ENCODE peak calls at places on chromosomes 6 and 20, in seven cellular contexts. One of them, this sample, is unnamed.

GRCh38 chr20:50111120-50111828 is 1.7 kb downstream of the UBE2V1 start:
- DNase-seq in activated B cell treated with CpG ODN at 0.5 μM for 24 hours: no peak
- DNase-seq in cardiac muscle cell: no peak
- DNase-seq in WTC11: no peak
- DNase-seq in foreskin fibroblast: peak; percentile 81
- DNase-seq in B cell: no peak
- DNase-seq in bronchial epithelial cell: peak; percentile 79
- DNase-seq in this sample: no peak

GRCh38 chr6:127186889-127187288 is 68.4 kb downstream of the RSPO3 start:
- DNase-seq in cardiac muscle cell: peak; percentile 37
- DNase-seq in foreskin fibroblast: no peak
- DNase-seq in bronchial epithelial cell: peak; percentile 36
- DNase-seq in WTC11: peak; percentile 81
- DNase-seq in B cell: no peak
- DNase-seq in activated B cell treated with CpG ODN at 0.5 μM for 24 hours: peak; percentile 17
- DNase-seq in this sample: no peak

GRCh38 chr20:39885975-39886649 is 802.9 kb downstream of the MAFB start:
- DNase-seq in bronchial epithelial cell: peak; percentile 77
- DNase-seq in foreskin fibroblast: peak; percentile 88
- DNase-seq in B cell: no peak
- DNase-seq in WTC11: peak; percentile 72
- DNase-seq in activated B cell treated with CpG ODN at 0.5 μM for 24 hours: no peak
- DNase-seq in cardiac muscle cell: peak; percentile 63
- DNase-seq in this sample: no peak

GRCh38 chr6:161618816-161619454 is 345.1 kb upstream of the AGPAT4 start:
- DNase-seq in cardiac muscle cell: peak; percentile 59
- DNase-seq in foreskin fibroblast: peak; percentile 86
- DNase-seq in bronchial epithelial cell: peak; percentile 18
- DNase-seq in WTC11: peak; percentile 54
- DNase-seq in B cell: no peak
- DNase-seq in activated B cell treated with CpG ODN at 0.5 μM for 24 hours: no peak
- DNase-seq in this sample: no peak

GRCh38 chr6:5905431-5906339 is 101.0 kb downstream of the NRN1 start:
- DNase-seq in B cell: no peak
- DNase-seq in foreskin fibroblast: peak; percentile 81
- DNase-seq in bronchial epithelial cell: peak; percentile 51
- DNase-seq in WTC11: no peak
- DNase-seq in activated B cell treated with CpG ODN at 0.5 μM for 24 hours: no peak
- DNase-seq in cardiac muscle cell: no peak
- DNase-seq in this sample: no peak

GRCh38 chr20:64167676-64168075 is 3.4 kb downstream of the MYT1 start:
- DNase-seq in B cell: no peak
- DNase-seq in bronchial epithelial cell: no peak
- DNase-seq in WTC11: no peak
- DNase-seq in cardiac muscle cell: no peak
- DNase-seq in foreskin fibroblast: peak; percentile 10
- DNase-seq in activated B cell treated with CpG ODN at 0.5 μM for 24 hours: no peak
- DNase-seq in this sample: no peak

GRCh38 chr6:155340464-155341129 is 26.3 kb upstream of the TFB1M start:
- DNase-seq in cardiac muscle cell: no peak
- DNase-seq in B cell: no peak
- DNase-seq in WTC11: no peak
- DNase-seq in bronchial epithelial cell: peak; percentile 25
- DNase-seq in activated B cell treated with CpG ODN at 0.5 μM for 24 hours: no peak
- DNase-seq in foreskin fibroblast: peak; percentile 54
- DNase-seq in this sample: no peak

GRCh38 chr6:166542580-166542912 is 43.9 kb downstream of the RAMACL start:
- DNase-seq in foreskin fibroblast: no peak
- DNase-seq in activated B cell treated with CpG ODN at 0.5 μM for 24 hours: no peak
- DNase-seq in WTC11: peak; percentile 59
- DNase-seq in bronchial epithelial cell: peak; percentile 38
- DNase-seq in cardiac muscle cell: peak; percentile 7
- DNase-seq in B cell: no peak
- DNase-seq in this sample: no peak

GRCh38 chr6:111628117-111628866 is 22.6 kb upstream of the TRAF3IP2 start:
- DNase-seq in foreskin fibroblast: peak; percentile 81
- DNase-seq in activated B cell treated with CpG ODN at 0.5 μM for 24 hours: no peak
- DNase-seq in WTC11: no peak
- DNase-seq in bronchial epithelial cell: no peak
- DNase-seq in cardiac muscle cell: no peak
- DNase-seq in B cell: no peak
- DNase-seq in this sample: no peak

GRCh38 chr6:161168281-161168891 is 105.5 kb downstream of the AGPAT4 start:
- DNase-seq in foreskin fibroblast: peak; percentile 98
- DNase-seq in B cell: no peak
- DNase-seq in cardiac muscle cell: no peak
- DNase-seq in activated B cell treated with CpG ODN at 0.5 μM for 24 hours: no peak
- DNase-seq in bronchial epithelial cell: peak; percentile 98
- DNase-seq in WTC11: no peak
- DNase-seq in this sample: no peak

GRCh38 chr20:12941025-12941424 is 67.7 kb upstream of the SPTLC3 start:
- DNase-seq in cardiac muscle cell: no peak
- DNase-seq in WTC11: no peak
- DNase-seq in activated B cell treated with CpG ODN at 0.5 μM for 24 hours: no peak
- DNase-seq in bronchial epithelial cell: peak; percentile 89
- DNase-seq in B cell: no peak
- DNase-seq in foreskin fibroblast: peak; percentile 48
- DNase-seq in this sample: no peak

GRCh38 chr20:51385941-51386530 is 156.5 kb downstream of the NFATC2 start:
- DNase-seq in B cell: peak; percentile 56
- DNase-seq in bronchial epithelial cell: peak; percentile 31
- DNase-seq in WTC11: peak; percentile 53
- DNase-seq in foreskin fibroblast: peak; percentile 64
- DNase-seq in activated B cell treated with CpG ODN at 0.5 μM for 24 hours: no peak
- DNase-seq in cardiac muscle cell: peak; percentile 57
- DNase-seq in this sample: no peak

GRCh38 chr6:170505306-170505705 is 47.8 kb downstream of the PSMB1 start:
- DNase-seq in WTC11: no peak
- DNase-seq in activated B cell treated with CpG ODN at 0.5 μM for 24 hours: no peak
- DNase-seq in cardiac muscle cell: no peak
- DNase-seq in foreskin fibroblast: no peak
- DNase-seq in bronchial epithelial cell: no peak
- DNase-seq in B cell: no peak
- DNase-seq in this sample: no peak

GRCh38 chr6:129632081-129632758 is 77.8 kb downstream of the ARHGAP18 start:
- DNase-seq in foreskin fibroblast: no peak
- DNase-seq in activated B cell treated with CpG ODN at 0.5 μM for 24 hours: no peak
- DNase-seq in B cell: no peak
- DNase-seq in cardiac muscle cell: no peak
- DNase-seq in WTC11: no peak
- DNase-seq in bronchial epithelial cell: no peak
- DNase-seq in this sample: no peak

GRCh38 chr20:21266191-21266536 is 37.0 kb upstream of the XRN2 start:
- DNase-seq in activated B cell treated with CpG ODN at 0.5 μM for 24 hours: no peak
- DNase-seq in B cell: no peak
- DNase-seq in WTC11: no peak
- DNase-seq in cardiac muscle cell: no peak
- DNase-seq in foreskin fibroblast: no peak
- DNase-seq in bronchial epithelial cell: no peak
- DNase-seq in this sample: no peak

GRCh38 chr6:153167026-153167891 is 36.2 kb upstream of the RGS17 start:
- DNase-seq in bronchial epithelial cell: peak; percentile 92
- DNase-seq in foreskin fibroblast: peak; percentile 90
- DNase-seq in cardiac muscle cell: no peak
- DNase-seq in WTC11: no peak
- DNase-seq in B cell: no peak
- DNase-seq in activated B cell treated with CpG ODN at 0.5 μM for 24 hours: no peak
- DNase-seq in this sample: no peak

GRCh38 chr6:31727717-31728671 is 1.1 kb downstream of the DDAH2 start:
- DNase-seq in cardiac muscle cell: no peak
- DNase-seq in activated B cell treated with CpG ODN at 0.5 μM for 24 hours: no peak
- DNase-seq in B cell: peak; percentile 53
- DNase-seq in bronchial epithelial cell: no peak
- DNase-seq in WTC11: no peak
- DNase-seq in foreskin fibroblast: peak; percentile 35
- DNase-seq in this sample: no peak

GRCh38 chr20:35719717-35720116 is 20.5 kb downstream of the ROMO1 start:
- DNase-seq in activated B cell treated with CpG ODN at 0.5 μM for 24 hours: no peak
- DNase-seq in cardiac muscle cell: no peak
- DNase-seq in WTC11: no peak
- DNase-seq in foreskin fibroblast: no peak
- DNase-seq in B cell: no peak
- DNase-seq in bronchial epithelial cell: no peak
- DNase-seq in this sample: no peak

GRCh38 chr6:14930366-14930989 is 315.4 kb upstream of the JARID2 start:
- DNase-seq in activated B cell treated with CpG ODN at 0.5 μM for 24 hours: no peak
- DNase-seq in B cell: no peak
- DNase-seq in bronchial epithelial cell: peak; percentile 87
- DNase-seq in foreskin fibroblast: no peak
- DNase-seq in cardiac muscle cell: no peak
- DNase-seq in WTC11: no peak
- DNase-seq in this sample: no peak

GRCh38 chr6:27605401-27606342 is 132.8 kb upstream of the ZNF184 start:
- DNase-seq in bronchial epithelial cell: peak; percentile 71
- DNase-seq in activated B cell treated with CpG ODN at 0.5 μM for 24 hours: no peak
- DNase-seq in WTC11: peak; percentile 86
- DNase-seq in foreskin fibroblast: peak; percentile 79
- DNase-seq in cardiac muscle cell: peak; percentile 62
- DNase-seq in B cell: no peak
- DNase-seq in this sample: no peak

GRCh38 chr20:31594002-31594557 is 11.0 kb upstream of the ID1 start:
- DNase-seq in foreskin fibroblast: no peak
- DNase-seq in activated B cell treated with CpG ODN at 0.5 μM for 24 hours: no peak
- DNase-seq in cardiac muscle cell: no peak
- DNase-seq in B cell: no peak
- DNase-seq in bronchial epithelial cell: no peak
- DNase-seq in WTC11: no peak
- DNase-seq in this sample: no peak

GRCh38 chr6:12602951-12603710 is 113.4 kb upstream of the PHACTR1 start:
- DNase-seq in activated B cell treated with CpG ODN at 0.5 μM for 24 hours: no peak
- DNase-seq in WTC11: no peak
- DNase-seq in foreskin fibroblast: peak; percentile 80
- DNase-seq in cardiac muscle cell: peak; percentile 36
- DNase-seq in bronchial epithelial cell: peak; percentile 66
- DNase-seq in B cell: no peak
- DNase-seq in this sample: no peak
- TF ChIP-seq CTCF in activated B cell treated with CpG ODN at 0.5 μM for 24 hours: no peak
- TF ChIP-seq CTCF in WTC11: no peak
- TF ChIP-seq CTCF in foreskin fibroblast: peak; percentile 50
- TF ChIP-seq CTCF in cardiac muscle cell: peak; percentile 59
- TF ChIP-seq CTCF in bronchial epithelial cell: peak; percentile 63
- TF ChIP-seq CTCF in B cell: peak; percentile 22
- TF ChIP-seq CTCF in this sample: peak; percentile 19

GRCh38 chr20:44450938-44451450 is 24.7 kb upstream of the TTPAL start:
- DNase-seq in cardiac muscle cell: no peak
- DNase-seq in activated B cell treated with CpG ODN at 0.5 μM for 24 hours: no peak
- DNase-seq in foreskin fibroblast: no peak
- DNase-seq in bronchial epithelial cell: no peak
- DNase-seq in WTC11: no peak
- DNase-seq in B cell: no peak
- DNase-seq in this sample: no peak

GRCh38 chr20:44447827-44448419 is 27.8 kb upstream of the TTPAL start:
- DNase-seq in bronchial epithelial cell: no peak
- DNase-seq in foreskin fibroblast: no peak
- DNase-seq in B cell: no peak
- DNase-seq in WTC11: no peak
- DNase-seq in activated B cell treated with CpG ODN at 0.5 μM for 24 hours: no peak
- DNase-seq in cardiac muscle cell: no peak
- DNase-seq in this sample: no peak

GRCh38 chr20:44449864-44450263 is 25.8 kb upstream of the TTPAL start:
- DNase-seq in bronchial epithelial cell: no peak
- DNase-seq in cardiac muscle cell: no peak
- DNase-seq in WTC11: no peak
- DNase-seq in foreskin fibroblast: no peak
- DNase-seq in B cell: no peak
- DNase-seq in activated B cell treated with CpG ODN at 0.5 μM for 24 hours: no peak
- DNase-seq in this sample: no peak

GRCh38 chr20:44450279-44450937 is 25.3 kb upstream of the TTPAL start:
- DNase-seq in foreskin fibroblast: no peak
- DNase-seq in activated B cell treated with CpG ODN at 0.5 μM for 24 hours: no peak
- DNase-seq in WTC11: no peak
- DNase-seq in B cell: no peak
- DNase-seq in cardiac muscle cell: no peak
- DNase-seq in bronchial epithelial cell: no peak
- DNase-seq in this sample: no peak

DNA sequence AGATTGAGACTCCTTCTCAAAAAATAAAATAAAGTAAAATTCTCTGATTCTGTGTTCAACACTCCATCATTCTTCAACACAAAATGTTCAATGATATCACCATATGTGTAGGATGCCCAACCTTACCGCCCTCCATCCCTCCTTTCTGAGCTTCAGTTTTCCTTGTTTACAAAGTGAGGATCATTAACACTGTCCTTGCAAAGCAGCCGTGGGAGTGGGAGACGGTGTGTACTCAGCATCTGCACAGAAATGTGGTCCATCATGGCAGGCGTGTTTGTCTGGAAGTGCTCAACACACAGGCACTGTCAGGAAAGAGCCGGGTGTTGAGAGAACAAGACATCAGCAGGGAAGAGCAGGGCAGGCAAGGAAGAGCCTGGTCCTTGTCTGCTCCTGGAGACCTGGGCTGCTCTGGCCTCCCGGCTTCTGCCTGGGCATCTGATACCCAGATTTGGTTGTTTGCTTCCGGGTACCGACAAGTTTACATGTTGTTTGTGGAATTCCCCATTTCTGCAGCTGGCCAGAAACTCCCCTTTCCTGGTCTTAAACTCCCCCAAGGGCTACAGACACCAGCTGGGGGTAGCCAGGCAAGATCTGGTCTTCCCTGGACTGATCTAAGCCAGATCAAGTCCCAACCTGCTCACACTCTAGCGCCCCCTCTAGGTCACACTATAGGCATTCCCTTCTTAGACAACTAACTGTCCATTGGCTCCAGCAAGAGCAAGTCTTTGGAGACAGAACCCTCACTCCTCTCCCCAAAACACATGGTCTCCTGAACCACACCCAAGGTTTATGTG is 26.7 kb upstream of the TTPAL start:
- DNase-seq in activated B cell treated with CpG ODN at 0.5 μM for 24 hours: no peak
- DNase-seq in WTC11: peak; percentile 79
- DNase-seq in cardiac muscle cell: no peak
- DNase-seq in foreskin fibroblast: no peak
- DNase-seq in bronchial epithelial cell: peak; percentile 33
- DNase-seq in B cell: no peak
- DNase-seq in this sample: no peak
- TF ChIP-seq CTCF in activated B cell treated with CpG ODN at 0.5 μM for 24 hours: no peak
- TF ChIP-seq CTCF in WTC11: peak; percentile 73
- TF ChIP-seq CTCF in cardiac muscle cell: peak; percentile 42
- TF ChIP-seq CTCF in foreskin fibroblast: peak; percentile 22
- TF ChIP-seq CTCF in bronchial epithelial cell: peak; percentile 44
- TF ChIP-seq CTCF in B cell: peak; percentile 24
- TF ChIP-seq CTCF in this sample: peak; percentile 18

DNA sequence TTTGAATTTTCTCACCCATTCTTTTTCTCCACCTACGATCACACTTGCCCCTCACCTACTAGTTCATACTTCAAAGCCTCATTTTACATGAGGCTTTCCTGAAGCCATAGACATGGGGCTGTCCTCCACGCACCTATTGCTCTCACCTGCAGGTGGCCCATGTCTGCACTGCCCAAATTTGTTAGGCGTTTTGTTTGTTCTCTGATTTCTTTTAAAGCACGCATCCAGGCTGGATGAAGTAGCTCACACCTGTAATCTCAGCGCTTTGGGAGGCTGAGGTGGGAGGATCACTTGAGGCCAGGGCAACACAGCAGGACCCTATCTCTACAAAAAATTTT is 106.8 kb upstream of the RIPOR2 start:
- DNase-seq in bronchial epithelial cell: no peak
- DNase-seq in activated B cell treated with CpG ODN at 0.5 μM for 24 hours: no peak
- DNase-seq in WTC11: no peak
- DNase-seq in cardiac muscle cell: no peak
- DNase-seq in B cell: no peak
- DNase-seq in foreskin fibroblast: no peak
- DNase-seq in this sample: no peak
- TF ChIP-seq CTCF in bronchial epithelial cell: peak; percentile 23
- TF ChIP-seq CTCF in activated B cell treated with CpG ODN at 0.5 μM for 24 hours: no peak
- TF ChIP-seq CTCF in WTC11: no peak
- TF ChIP-seq CTCF in cardiac muscle cell: no peak
- TF ChIP-seq CTCF in B cell: peak; percentile 34
- TF ChIP-seq CTCF in foreskin fibroblast: no peak
- TF ChIP-seq CTCF in this sample: no peak

GRCh38 chr20:36745234-36745926 is 510 bp downstream of the NDRG3 start:
- DNase-seq in activated B cell treated with CpG ODN at 0.5 μM for 24 hours: no peak
- DNase-seq in cardiac muscle cell: peak; percentile 53
- DNase-seq in WTC11: no peak
- DNase-seq in foreskin fibroblast: no peak
- DNase-seq in bronchial epithelial cell: no peak
- DNase-seq in B cell: no peak
- DNase-seq in this sample: no peak
- TF ChIP-seq CTCF in activated B cell treated with CpG ODN at 0.5 μM for 24 hours: no peak
- TF ChIP-seq CTCF in cardiac muscle cell: no peak
- TF ChIP-seq CTCF in WTC11: no peak
- TF ChIP-seq CTCF in foreskin fibroblast: no peak
- TF ChIP-seq CTCF in bronchial epithelial cell: no peak
- TF ChIP-seq CTCF in B cell: no peak
- TF ChIP-seq CTCF in this sample: no peak